ENCODE peak calls at places on chromosomes 16 and 17, in nine cellular contexts. P is astrocyte, C is fibroblast of lung, B is IMR-90, S is H1, U is GM23248, J is mammary epithelial cell, N is neuronal stem cell, M is PC-3. K is an unnamed sample.

GRCh38 chr17:3006801-3007200 is 56.6 kb downstream of the OR1D5 start:
- DNase-seq in N (no peak), M (no peak), U (no peak), B (no peak), J (no peak), P (no peak), S (no peak), C (no peak), K (no peak)

GRCh38 chr17:65163990-65164495 is 26.9 kb downstream of the RGS9 start:
- DNase-seq in B (peak), C (peak), P (peak), M (peak), U (peak), N (no peak), J (peak), S (no peak), K (no peak)

GRCh38 chr17:50151937-50152547 is 1.6 kb upstream of the PPP1R9B start:
- DNase-seq in C (peak), B (peak), U (peak), M (peak), J (peak), P (peak), N (peak), S (peak), K (no peak)

GRCh38 chr16:66406534-66407368 is 20.3 kb upstream of the BEAN1 start:
- DNase-seq in U (peak), P (peak), S (peak), C (peak), B (peak), N (peak), J (peak), M (peak), K (no peak)

GRCh38 chr17:2222901-2223616 is 80.5 kb downstream of the SMG6 start:
- DNase-seq in U (peak), B (peak), J (peak), P (peak), N (no peak), C (peak), S (no peak), M (no peak), K (no peak)

GRCh38 chr16:86455116-86455515 is 55.2 kb upstream of the FOXF1 start:
- DNase-seq in U (peak), B (peak), N (no peak), C (peak), S (no peak), M (no peak), P (peak), J (no peak), K (no peak)

GRCh38 chr17:57481901-57482300 is 225.6 kb downstream of the MSI2 start:
- DNase-seq in N (no peak), M (peak), S (no peak), P (peak), C (peak), U (peak), B (peak), J (peak), K (no peak)

GRCh38 chr17:16880843-16881230 is 91.1 kb downstream of the TNFRSF13B start:
- DNase-seq in S (no peak), J (no peak), B (no peak), N (no peak), C (no peak), P (no peak), M (no peak), U (no peak), K (no peak)

GRCh38 chr16:12504312-12504711 is 299.4 kb downstream of the CPPED1 start:
- DNase-seq in B (peak), C (no peak), N (no peak), S (no peak), M (no peak), U (no peak), P (no peak), J (no peak), K (no peak)

GRCh38 chr16:25148568-25149215 is 37.1 kb downstream of the LCMT1 start:
- DNase-seq in U (no peak), N (no peak), C (no peak), B (no peak), S (no peak), M (no peak), P (no peak), J (no peak), K (no peak)

DNA sequence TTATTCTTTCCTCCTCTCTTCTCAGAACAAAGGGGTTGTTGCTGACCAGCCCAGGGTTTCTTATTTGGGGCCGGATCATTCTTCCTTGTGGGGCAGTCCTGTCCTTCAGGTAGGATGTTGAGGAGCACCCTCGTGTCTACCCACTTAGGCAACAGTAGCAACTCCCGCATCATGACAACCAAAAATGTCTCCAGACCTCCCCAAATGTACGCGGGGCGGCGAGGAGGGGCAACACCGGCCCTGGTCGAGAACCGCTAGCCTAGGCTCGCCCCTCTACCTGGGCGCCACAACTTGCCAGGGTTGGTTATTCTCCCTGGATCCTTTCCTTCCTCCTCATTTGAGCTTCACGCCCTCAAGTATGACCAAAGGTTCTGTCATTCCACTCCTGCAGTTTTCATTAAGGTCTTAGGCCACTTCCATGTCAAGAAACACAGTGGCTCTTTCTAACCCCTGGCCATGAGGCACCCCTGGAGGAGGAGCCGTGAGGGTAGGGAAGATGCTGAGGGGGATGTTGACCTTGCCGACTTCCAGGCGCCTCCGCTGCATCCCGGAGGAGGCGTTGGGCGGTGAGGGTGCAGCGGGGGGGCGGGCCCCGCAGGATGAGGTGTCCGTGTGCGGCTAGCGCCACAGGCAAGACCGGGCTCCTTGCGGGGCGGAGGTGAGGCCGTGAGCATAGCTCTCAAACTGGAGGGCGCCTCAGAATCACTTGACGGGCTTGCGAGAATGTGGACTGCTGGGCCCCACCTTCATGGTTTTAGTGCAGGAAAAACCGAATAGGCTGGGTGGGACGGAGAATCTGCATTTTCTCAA is 712 bp upstream of the SPECC1 start:
- DNase-seq in B (no peak), S (no peak), M (peak), U (peak), N (no peak), C (peak), J (peak), P (no peak), K (no peak)
- H3K9ac ChIP-seq in B (peak), S (peak), M (peak), U (no peak), N (no peak), C (peak), J (peak), P (peak), K (peak)

DNA sequence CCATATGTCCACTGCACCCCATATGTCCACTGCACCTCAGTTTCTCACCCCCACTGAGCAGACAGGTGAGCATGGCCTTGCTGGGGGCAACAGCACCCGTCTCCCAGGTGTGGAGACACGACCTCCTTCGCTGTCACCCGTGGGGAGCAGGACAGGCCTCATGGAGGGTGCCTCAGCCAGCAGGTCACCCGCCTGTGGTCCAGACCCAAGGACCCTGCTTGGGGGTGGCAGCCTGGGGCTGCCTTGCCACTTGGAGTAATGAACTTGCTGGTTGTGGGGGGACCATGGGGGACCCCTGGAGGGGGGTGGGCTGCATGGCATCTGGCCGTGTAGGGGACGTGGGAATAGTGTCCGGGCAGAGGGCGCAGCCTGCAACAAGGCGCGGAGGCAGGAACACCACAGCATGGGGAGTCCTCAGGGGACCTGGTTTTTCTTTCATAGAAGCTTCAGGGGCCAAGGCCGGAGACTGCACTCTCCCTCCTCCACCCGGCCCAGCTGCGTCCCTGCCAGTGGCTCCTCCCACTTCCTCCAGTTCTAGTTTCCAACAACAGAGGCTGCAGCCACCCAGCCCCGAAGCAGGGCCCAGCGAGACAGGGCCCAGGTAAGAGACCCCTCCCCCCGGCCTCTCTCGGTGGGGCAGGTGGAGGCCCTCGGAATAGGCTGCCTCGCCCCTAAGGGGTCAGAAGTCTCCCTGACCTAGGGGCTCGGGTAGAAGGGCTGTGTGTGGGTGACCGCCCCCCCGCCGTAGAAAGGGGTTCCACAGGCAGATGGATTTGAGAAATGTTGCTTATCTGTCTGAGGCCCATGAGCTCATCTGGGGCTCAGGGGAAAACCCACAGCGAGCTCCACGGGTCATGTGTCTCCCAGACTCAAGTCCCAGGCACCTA is at the start of gene NHLRC4:
- DNase-seq in U (peak), P (no peak), B (peak), M (no peak), J (no peak), N (no peak), S (no peak), C (peak), K (no peak)
- H2AFZ ChIP-seq in U (peak), P (no peak), B (peak), M (no peak), J (no peak), N (peak), S (no peak), C (no peak), K (peak)

GRCh38 chr17:63514974-63515373 is 8.2 kb upstream of the KCNH6 start:
- DNase-seq in U (no peak), S (no peak), C (no peak), P (no peak), M (no peak), N (no peak), J (no peak), B (no peak), K (no peak)

GRCh38 chr17:63512896-63513644 is 10.1 kb upstream of the KCNH6 start:
- DNase-seq in N (no peak), P (no peak), B (no peak), J (no peak), S (no peak), C (no peak), U (no peak), M (no peak), K (no peak)

GRCh38 chr17:63514477-63514876 is 8.7 kb upstream of the KCNH6 start:
- DNase-seq in B (no peak), P (no peak), C (no peak), J (no peak), N (no peak), U (no peak), S (no peak), M (no peak), K (no peak)

GRCh38 chr17:63516910-63517824 is 6.0 kb upstream of the KCNH6 start:
- DNase-seq in J (peak), U (peak), M (peak), B (peak), N (no peak), P (peak), C (peak), S (no peak), K (no peak)

DNA sequence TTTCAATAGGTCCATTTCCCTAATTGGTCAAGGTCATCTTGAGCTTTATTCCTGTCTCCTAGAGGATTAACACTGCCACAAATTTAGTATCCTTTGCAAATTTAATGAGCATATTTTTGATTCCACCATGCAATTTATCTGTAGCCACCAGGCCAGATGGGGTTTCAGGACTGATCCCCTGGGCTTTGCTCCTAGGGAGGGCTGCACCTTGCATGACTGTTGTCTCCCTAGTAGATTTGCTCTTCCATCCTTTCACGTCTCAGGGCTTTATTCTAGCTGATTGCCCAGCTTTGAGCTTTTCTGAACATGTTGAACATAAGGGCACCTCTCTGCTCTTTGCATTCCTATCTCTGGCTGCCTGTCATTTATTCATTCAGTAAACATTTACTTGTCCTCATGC is 7.7 kb upstream of the KCNH6 start:
- DNase-seq in B (no peak), C (no peak), N (no peak), M (no peak), U (no peak), S (no peak), J (no peak), P (no peak), K (no peak)
- H3K9ac ChIP-seq in B (no peak), C (no peak), N (no peak), M (no peak), U (no peak), S (no peak), J (no peak), P (no peak), K (no peak)

GRCh38 chr16:50697881-50698767 is 4.7 kb downstream of the NOD2 start:
- DNase-seq in S (no peak), J (peak), N (no peak), P (peak), B (peak), M (no peak), C (peak), U (peak), K (no peak)

GRCh38 chr16:50695017-50696000 is 1.9 kb downstream of the NOD2 start:
- DNase-seq in C (no peak), S (no peak), J (no peak), P (no peak), M (no peak), N (no peak), B (no peak), U (peak), K (no peak)

GRCh38 chr16:50697421-50697715 is 4.0 kb downstream of the NOD2 start:
- DNase-seq in M (no peak), J (no peak), U (no peak), B (no peak), S (no peak), C (no peak), P (no peak), N (no peak), K (no peak)

GRCh38 chr16:50696126-50696525 is 2.7 kb downstream of the NOD2 start:
- DNase-seq in S (no peak), J (no peak), N (no peak), U (no peak), B (no peak), P (no peak), M (no peak), C (no peak), K (no peak)

DNA sequence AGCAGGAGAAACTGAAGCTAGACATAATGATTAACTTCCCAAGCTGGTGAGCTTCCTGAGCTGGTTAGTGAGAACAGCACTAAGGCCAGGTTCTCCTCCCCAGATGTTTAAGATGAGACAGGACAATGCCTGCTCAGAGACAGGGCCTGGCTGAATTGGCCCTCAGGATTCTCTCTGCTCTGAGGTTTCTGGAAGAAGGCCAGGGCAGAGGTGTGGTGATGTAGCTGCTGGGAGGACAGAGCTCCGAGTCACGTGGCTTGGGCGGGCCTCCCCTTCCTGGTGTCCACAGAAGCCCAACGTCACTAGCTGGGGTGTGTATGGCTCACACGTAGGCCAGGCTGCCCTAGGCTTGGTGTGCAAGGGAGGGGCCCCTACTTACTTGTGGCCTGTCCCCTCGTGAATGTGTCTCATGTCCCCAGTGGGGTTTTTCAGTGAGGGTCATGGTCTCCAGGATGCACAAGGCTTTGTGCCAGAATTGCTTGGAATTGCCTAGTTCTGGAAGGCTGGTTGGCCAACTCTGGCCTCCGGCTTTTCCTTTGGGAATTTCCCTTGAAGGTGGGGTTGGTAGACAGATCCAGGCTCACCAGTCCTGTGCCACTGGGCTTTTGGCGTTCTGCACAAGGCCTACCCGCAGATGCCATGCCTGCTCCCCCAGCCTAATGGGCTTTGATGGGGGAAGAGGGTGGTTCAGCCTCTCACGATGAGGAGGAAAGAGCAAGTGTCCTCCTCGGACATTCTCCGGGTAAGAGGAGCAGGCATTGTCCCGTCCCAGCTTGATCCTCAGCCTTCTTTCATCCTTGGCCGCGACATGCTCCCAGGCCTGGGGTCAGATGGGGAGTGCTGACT is 3.4 kb downstream of the NOD2 start:
- DNase-seq in B (peak), C (peak), N (no peak), P (peak), S (no peak), J (peak), M (peak), U (peak), K (peak)
- H2AFZ ChIP-seq in B (peak), C (no peak), N (no peak), P (no peak), S (no peak), J (peak), M (no peak), U (no peak), K (peak)

DNA sequence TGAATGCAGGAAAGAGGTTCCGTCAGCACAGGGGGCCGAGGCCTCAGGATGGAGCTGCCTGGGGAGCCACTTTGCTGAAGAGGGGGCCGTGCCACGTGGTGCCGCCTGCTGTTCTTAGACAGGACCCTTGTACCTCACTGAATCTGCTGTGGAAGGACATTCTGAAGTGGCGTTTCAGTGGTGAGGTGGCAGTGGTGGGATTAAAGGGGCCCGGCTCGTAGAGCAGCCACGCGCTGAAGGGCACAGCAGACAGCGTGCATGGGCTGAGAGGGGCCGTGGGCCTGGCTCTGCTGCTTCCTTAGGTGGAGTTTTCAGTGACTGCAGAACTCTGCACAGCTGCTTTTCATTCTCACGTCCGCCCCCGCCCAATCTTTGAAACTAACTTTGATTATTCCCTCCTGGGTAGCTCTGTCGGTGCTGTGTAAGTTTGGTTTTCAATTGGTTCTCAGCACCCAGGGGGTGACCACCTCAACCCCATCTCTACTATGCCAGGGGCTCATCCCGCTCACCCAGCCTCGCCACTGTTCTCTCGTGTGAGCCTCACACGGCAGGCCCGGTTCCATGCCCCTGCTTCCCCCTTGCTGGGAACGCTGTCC is 70.3 kb downstream of the SEC14L1 start:
- DNase-seq in U (no peak), J (no peak), M (no peak), S (no peak), P (no peak), C (no peak), N (no peak), B (no peak), K (no peak)
- H3K9ac ChIP-seq in U (no peak), J (no peak), M (no peak), S (no peak), P (no peak), C (no peak), N (no peak), B (no peak), K (no peak)

GRCh38 chr17:79814624-79814965 is 17.7 kb upstream of the CBX8 start:
- DNase-seq in S (no peak), C (no peak), B (no peak), P (no peak), U (no peak), M (no peak), N (no peak), J (no peak), K (no peak)

GRCh38 chr17:79811888-79812205 is 15.0 kb upstream of the CBX8 start:
- DNase-seq in P (no peak), J (no peak), S (no peak), B (no peak), U (no peak), C (no peak), N (no peak), M (no peak), K (no peak)

GRCh38 chr17:79812206-79812968 is 15.5 kb upstream of the CBX8 start:
- DNase-seq in C (no peak), J (no peak), N (no peak), M (no peak), U (no peak), S (peak), P (no peak), B (no peak), K (no peak)

GRCh38 chr17:79813826-79814623 is 17.1 kb upstream of the CBX8 start:
- DNase-seq in J (no peak), U (no peak), B (no peak), S (peak), N (no peak), M (no peak), P (no peak), C (no peak), K (no peak)

DNA sequence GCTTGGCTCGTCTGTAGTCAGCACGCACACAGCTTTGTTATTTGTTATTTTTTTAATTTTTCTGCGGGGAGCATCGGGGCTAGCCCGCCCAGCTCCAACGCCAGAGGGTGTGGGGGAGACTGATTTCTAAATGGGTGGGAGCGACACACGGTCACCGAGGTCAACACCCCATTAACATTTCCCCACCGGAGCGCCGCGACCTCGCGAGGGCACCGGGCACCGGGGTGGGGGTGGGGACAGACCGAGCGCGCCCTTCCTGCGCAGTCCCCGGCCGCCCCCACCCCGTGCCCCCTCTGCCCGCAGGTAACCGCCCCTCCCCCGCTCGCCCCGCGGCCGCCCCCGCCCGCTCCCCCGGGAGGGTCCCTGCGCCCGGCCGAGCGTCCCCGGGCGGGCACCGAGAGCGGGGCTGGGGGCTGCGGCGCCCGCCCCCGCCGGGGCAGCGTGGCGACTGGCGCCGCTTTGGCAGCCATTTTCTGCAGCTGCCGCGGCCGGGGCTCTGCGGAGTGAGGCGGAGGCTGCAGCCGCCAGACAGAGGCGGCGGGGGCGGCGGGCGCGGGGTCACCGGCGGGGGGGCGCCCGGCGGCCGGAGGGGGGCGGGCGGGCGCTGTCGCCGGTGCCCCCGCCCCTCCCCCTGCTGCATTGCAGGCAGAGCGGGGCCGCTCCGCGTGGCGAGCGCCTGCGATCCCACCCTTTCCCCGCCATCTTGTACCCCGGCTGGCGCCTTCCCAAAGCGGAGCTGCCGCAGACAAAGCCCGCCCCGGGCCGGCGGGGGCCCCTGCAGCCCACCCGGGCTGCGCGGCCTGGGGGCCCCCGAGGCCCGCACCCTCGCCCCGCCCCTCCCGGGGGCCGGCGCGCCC is 16.3 kb upstream of the CBX8 start:
- DNase-seq in M (no peak), S (peak), B (no peak), U (peak), C (no peak), J (no peak), N (no peak), P (no peak), K (no peak)
- H2AFZ ChIP-seq in M (peak), S (no peak), B (peak), U (no peak), C (no peak), J (peak), N (peak), P (peak), K (peak)